ENCODE peak calls at places on chromosomes 2 and 18, in six cellular contexts. R is A549, J is K562, Z is SK-N-SH, P is HepG2, I is HL-60. D is an unnamed sample.

GRCh38 chr2:75277111-75277510 is 77.8 kb upstream of the TACR1 start:
- DNase-seq in R (no peak), I (no peak), Z (no peak), P (no peak), J (no peak), D (no peak)

GRCh38 chr2:30255466-30256408 is 24.4 kb downstream of the LBH start:
- DNase-seq in P (no peak), J (no peak), I (no peak), Z (no peak), R (no peak), D (no peak)

GRCh38 chr2:205686231-205687017 is 4.1 kb downstream of the NRP2 start:
- DNase-seq in I (no peak), R (no peak), P (no peak), Z (peak), J (no peak), D (no peak)

GRCh38 chr2:174931724-174932123 is 73.5 kb downstream of the CHN1 start:
- DNase-seq in I (no peak), Z (no peak), J (no peak), P (no peak), R (no peak), D (no peak)

GRCh38 chr2:142220239-142220638 is 89.4 kb upstream of the LRP1B start:
- DNase-seq in P (no peak), I (no peak), Z (peak), R (no peak), J (no peak), D (no peak)

GRCh38 chr2:238907717-238908173 is 59.9 kb downstream of the TWIST2 start:
- DNase-seq in P (no peak), I (no peak), J (no peak), R (no peak), Z (no peak), D (no peak)

GRCh38 chr2:61340242-61340641 is 130.6 kb downstream of the USP34 start:
- DNase-seq in R (no peak), Z (no peak), P (no peak), J (no peak), I (no peak), D (peak)

GRCh38 chr2:208064220-208064951 is 39.1 kb upstream of the PLEKHM3 start:
- DNase-seq in J (peak), I (peak), Z (no peak), P (peak), R (no peak), D (no peak)

GRCh38 chr2:15640291-15640711 is 48.6 kb downstream of the DDX1 start:
- DNase-seq in R (no peak), Z (no peak), P (peak), I (peak), J (peak), D (no peak)

GRCh38 chr2:50751255-50752069 is 280.5 kb downstream of the NRXN1 start:
- DNase-seq in I (no peak), R (no peak), P (no peak), J (no peak), Z (no peak), D (no peak)

GRCh38 chr2:28449489-28450395 is 46.1 kb upstream of the PLB1 start:
- DNase-seq in I (no peak), J (peak), P (no peak), Z (no peak), R (no peak), D (no peak)

GRCh38 chr2:105734762-105735538 is 9.8 kb upstream of the NCK2 start:
- DNase-seq in P (no peak), I (no peak), J (no peak), R (no peak), Z (no peak), D (no peak)

GRCh38 chr18:39647627-39648502 is 2082.3 kb upstream of the CELF4 start:
- DNase-seq in P (no peak), I (no peak), Z (no peak), J (no peak), R (no peak), D (no peak)

GRCh38 chr2:240240017-240240416 is 99.6 kb upstream of the OTOS start:
- DNase-seq in P (no peak), J (no peak), I (no peak), Z (no peak), R (no peak), D (no peak)

GRCh38 chr18:22683196-22683676 is 249.9 kb upstream of the RBBP8 start:
- DNase-seq in Z (no peak), P (peak), I (no peak), J (peak), R (peak), D (no peak)

GRCh38 chr2:20524412-20525040 is 77.7 kb downstream of the RHOB start:
- DNase-seq in I (no peak), Z (no peak), P (no peak), R (no peak), J (peak), D (no peak)

GRCh38 chr2:176729706-176730569 is 460.7 kb downstream of the MTX2 start:
- DNase-seq in R (no peak), I (no peak), P (no peak), J (no peak), Z (peak), D (no peak)

GRCh38 chr18:48990497-48991298 is 39.9 kb upstream of the SMAD7 start:
- DNase-seq in R (peak), J (peak), P (peak), I (no peak), Z (no peak), D (no peak)

GRCh38 chr2:99249951-99250350 is 5.5 kb downstream of the LYG2 start:
- DNase-seq in P (no peak), Z (no peak), I (no peak), R (no peak), J (no peak), D (no peak)

GRCh38 chr2:26229595-26229994 is 14.8 kb downstream of the HADHA start:
- DNase-seq in Z (no peak), P (no peak), R (no peak), J (no peak), I (no peak), D (no peak)

GRCh38 chr2:178084273-178084672 is 11.7 kb upstream of the PDE11A start:
- DNase-seq in R (no peak), P (no peak), Z (no peak), I (no peak), J (no peak), D (no peak)

GRCh38 chr2:180761224-180761623 is 219.2 kb upstream of the UBE2E3 start:
- DNase-seq in J (no peak), I (no peak), P (peak), Z (no peak), R (no peak), D (no peak)

GRCh38 chr2:11248-11941 is 34.9 kb downstream of the FAM110C start:
- DNase-seq in I (peak), J (peak), Z (no peak), P (peak), R (no peak), D (no peak)

DNA sequence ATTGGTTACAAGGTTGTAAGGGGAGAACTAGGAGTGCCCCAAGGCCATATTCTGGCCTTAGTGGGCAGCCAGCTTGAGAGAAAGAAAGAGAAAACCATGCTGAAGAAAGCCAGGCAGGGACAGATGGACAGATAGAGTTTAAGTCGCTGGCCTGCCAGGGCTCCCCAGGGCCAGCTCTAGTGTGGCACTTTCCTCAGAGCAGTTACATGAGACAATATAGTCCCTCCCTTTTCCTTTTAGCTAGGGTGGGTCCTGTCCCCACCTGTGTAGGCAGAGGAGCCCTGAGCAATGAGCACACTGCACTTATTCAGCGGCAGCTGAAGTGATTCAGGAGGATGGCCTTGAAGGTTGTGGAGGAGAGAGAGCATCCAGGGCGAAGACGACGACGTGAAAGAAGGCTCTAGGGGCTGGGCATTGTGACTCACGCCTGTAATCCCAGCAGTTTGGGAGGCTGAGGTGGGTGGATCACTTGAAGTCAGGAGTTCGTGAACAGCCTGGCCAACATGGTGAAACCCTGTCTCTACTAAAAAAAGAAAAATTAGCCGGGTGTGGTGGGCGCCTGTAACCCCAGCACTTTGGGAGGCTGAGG is 152.0 kb upstream of the SLC1A4 start:
- DNase-seq in Z (no peak), J (peak), I (no peak), R (peak), P (no peak), D (no peak)
- TF ChIP-seq REST in Z (no peak), J (no peak), I (no peak), R (no peak), P (no peak), D (no peak)

DNA sequence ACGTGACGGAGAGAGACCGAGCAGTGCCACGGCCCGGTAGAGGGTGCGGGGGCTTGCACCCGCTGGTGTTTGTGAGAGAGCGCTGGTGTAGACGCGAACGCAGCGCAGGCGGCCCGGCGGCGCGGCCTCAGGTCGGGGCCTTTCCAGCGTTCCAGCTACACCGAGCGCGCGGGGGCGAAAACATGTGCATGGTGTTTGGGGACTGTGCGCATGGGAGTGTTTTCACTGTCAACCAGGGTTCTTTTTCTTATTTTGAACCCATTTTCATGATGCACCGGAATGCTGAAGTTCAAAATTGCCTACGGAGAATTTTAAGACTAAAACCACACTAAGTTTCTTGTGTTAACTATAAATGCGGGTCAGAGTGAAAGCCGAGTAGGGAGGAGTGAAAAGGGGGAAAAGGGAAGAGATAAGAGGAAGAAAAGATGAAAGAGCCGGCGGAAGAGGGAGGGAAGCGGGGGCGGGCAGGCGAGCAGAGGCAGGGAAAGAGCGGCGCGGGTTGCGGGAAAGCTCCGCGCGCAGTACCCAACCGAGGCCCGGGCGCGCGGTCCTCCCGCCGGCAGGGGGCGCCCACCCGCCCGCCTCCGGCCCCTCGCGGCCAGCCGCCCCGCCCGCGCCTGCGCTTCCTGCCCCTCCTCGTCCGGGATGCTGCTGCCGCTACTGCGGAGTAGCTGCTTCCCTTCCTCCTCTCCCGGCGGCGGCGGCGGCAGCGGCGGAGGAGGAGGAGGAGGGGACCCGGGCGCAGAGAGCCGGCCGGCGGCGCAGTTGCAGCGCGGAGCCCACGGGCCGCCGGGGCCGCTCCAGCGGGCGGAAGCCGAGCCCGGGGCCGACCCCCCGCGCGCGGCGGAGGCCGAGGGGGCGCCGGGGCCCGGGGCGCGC is at the start of gene RAB12:
- DNase-seq in P (peak), J (peak), R (peak), Z (peak), I (peak), D (no peak)
- TF ChIP-seq REST in P (no peak), J (peak), R (no peak), Z (no peak), I (peak), D (no peak)

GRCh38 chr2:128285329-128285931 is 33.2 kb downstream of the HS6ST1 start:
- DNase-seq in I (no peak), Z (no peak), P (no peak), R (no peak), J (no peak), D (no peak)
- TF ChIP-seq REST in I (no peak), Z (no peak), P (no peak), R (no peak), J (no peak), D (no peak)

DNA sequence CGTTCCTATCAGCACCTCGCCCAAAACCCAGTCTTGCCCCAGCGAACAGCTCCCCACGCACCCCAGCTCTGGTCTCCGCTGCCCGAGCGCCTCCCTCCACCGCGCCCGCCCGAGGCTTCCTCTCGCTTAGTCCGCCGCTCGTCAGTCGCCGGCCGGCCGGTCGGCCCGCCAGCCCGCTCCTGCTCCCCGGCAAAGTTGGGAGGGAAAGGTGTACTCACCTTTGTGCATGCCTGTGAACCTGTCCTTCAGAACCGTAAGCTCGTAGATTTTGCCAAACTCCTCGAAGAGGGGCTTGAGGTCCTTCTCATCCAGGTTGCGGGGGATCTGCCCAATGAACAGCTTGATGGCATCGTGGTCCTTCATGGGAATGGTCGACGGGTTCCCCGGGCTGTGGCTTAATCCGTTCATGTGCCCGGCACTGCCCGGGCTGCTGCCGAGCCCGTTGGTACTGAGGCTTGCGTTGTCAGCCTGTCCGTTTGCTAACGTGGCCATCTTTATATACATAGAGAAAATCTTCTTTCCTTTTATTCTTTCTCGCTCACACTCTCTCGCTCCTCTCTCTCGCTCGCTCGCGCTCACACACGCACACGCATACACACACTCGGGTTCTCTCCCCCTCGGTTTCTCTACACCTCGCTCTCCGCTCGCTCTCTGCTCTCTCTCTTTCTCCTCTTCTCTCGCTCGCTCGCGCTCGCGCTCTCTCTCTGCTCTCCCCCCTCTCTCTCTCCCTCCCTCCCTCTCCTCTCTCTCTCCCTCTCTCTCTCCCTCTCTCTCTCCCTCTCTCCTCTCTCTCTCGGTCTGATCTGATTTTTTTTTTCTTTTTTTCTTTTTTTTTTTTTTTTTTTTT is at the start of gene CELF4:
- DNase-seq in J (no peak), P (no peak), R (no peak), Z (peak), I (no peak), D (no peak)
- TF ChIP-seq REST in J (no peak), P (no peak), R (no peak), Z (no peak), I (no peak), D (no peak)

DNA sequence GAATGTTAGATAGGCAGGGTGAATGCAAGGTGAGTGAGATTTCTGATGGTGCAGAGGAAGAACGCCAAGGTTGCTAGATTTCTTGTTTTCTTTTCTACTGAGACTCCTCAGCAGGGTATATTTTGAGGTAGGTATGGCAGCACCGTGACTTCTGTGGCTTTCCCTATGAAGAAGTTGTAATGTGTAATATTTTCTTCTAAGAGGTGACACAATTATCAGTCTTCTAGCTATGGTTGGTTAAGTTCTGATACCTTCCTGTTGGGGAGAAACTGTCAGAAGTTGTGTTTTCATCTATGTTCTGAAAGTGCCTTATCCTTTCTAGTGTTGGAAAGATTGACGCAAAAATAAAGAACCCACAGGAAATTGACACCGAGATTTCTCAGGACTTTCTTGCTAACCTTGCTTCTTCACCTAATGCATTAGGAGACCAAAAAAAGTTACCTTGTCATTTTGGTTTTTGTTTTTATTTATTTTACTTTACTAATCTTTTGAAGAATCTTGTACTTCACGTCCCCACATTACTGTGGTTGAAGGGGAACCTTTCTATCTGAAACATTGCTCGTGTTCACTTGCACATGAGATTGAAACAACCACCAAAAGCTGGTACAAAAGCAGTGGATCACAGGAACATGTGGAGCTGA is 11.9 kb downstream of the IL18R1 start:
- DNase-seq in J (no peak), R (no peak), P (no peak), I (no peak), Z (no peak), D (no peak)
- TF ChIP-seq REST in J (no peak), R (no peak), P (no peak), I (no peak), Z (no peak), D (no peak)

DNA sequence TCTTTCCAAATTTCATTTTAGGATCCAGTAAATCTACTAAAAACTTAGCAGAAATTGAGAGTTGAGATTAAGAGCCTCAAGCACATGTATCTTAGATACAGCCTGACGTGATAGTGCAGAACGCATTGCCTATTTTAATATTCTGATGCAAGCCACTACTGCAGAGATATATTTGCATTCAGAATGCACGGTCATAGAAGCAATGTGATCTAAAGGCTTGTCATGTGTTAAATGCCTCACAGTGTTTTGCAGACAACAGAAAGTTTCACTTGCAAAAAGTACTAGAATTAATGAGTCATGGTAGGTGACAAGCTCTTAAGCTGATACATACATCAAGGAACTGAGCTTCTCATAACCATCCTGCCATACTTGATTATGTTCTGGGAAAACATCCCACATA is 886.7 kb upstream of the CHAC2 start:
- DNase-seq in J (no peak), R (no peak), Z (no peak), P (no peak), I (no peak), D (peak)
- TF ChIP-seq REST in J (no peak), R (no peak), Z (no peak), P (no peak), I (no peak), D (no peak)

DNA sequence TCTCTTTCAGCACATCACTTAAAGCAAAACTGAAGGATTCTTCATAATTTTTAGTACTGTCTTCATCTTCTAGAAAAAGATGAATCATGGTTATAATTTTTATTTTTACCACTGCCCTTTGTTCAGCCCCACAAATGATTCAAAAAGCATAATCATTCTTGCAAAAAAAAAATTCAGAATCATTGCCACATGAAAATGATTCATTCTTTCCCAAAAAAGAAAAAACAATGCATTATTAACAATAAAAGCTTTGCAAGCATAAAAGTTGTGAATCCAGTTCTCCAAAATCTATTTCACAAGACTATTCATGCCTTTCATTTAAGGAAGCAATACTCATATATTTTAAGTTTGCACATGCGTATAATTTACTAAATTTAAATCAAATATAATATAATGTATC is 204.8 kb downstream of the RBM43 start:
- DNase-seq in J (no peak), I (no peak), Z (no peak), R (no peak), P (no peak), D (no peak)
- TF ChIP-seq REST in J (no peak), I (no peak), Z (no peak), R (no peak), P (no peak), D (no peak)

GRCh38 chr2:169011698-169012097 is 19.4 kb downstream of the ABCB11 start:
- DNase-seq in I (no peak), J (no peak), Z (no peak), P (no peak), R (no peak), D (no peak)
- TF ChIP-seq REST in I (no peak), J (no peak), Z (no peak), P (no peak), R (no peak), D (no peak)

DNA sequence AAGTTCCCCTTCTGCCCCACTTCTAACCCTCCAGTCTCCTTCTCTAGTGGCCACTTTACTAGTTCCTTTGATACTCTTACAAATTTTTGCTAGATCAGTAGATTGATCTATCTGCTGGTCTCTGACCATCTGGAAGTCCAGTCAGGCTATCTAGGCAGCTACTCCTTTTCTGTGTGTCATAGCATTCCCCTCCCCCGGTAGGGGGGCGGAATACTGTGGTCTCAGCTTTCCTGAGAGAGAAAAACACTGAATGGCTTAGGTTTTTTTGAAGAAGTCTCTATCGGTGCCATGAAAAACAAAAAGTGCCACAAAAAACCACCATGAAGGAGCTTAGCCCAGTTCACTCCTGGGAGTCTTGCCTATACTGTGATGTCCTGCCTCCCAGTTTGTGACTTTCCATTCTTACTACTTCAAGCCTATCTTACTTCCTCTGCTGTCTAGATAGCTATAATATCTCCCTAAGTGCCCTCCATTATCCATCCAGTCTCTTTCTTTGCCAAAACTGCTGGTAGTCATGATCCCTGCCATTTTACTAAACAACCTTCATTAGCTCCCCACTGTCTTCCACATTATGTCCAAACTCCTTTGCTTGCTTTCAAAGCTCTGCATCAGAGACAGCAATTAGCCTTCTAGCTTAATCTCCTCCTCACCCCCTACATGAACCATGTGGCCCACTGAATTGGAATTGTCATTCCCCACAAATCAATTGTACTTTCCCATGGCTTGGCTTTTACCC is 29.9 kb downstream of the TPGS2 start:
- DNase-seq in I (no peak), P (no peak), R (no peak), Z (no peak), J (peak), D (no peak)
- TF ChIP-seq REST in I (no peak), P (no peak), R (no peak), Z (no peak), J (no peak), D (no peak)

D was measured in Panc1.